ENCODE peak calls at places on chromosomes 7 and 10, in eight cellular contexts. E is A549, O is skeletal muscle cell, I is IMR-90, H is aorta, G is astrocyte, T is kidney epithelial cell, J is esophagus squamous epithelium. L is an unnamed sample.

GRCh38 chr10:102678842-102679289 is 34.6 kb downstream of the TRIM8 start:
- DNase-seq in E (peak), O (no peak), I (peak), H (peak), G (no peak), T (no peak), J (no peak), L (peak)

GRCh38 chr10:117443677-117444022 is 68.4 kb upstream of the PDZD8 start:
- DNase-seq in E (no peak), O (no peak), I (no peak), H (no peak), G (no peak), T (no peak), J (no peak), L (no peak)

GRCh38 chr7:142801601-142802295 is 31.0 kb downstream of the PRSS2 start:
- DNase-seq in E (no peak), O (no peak), I (no peak), H (no peak), G (no peak), T (no peak), J (no peak), L (no peak)

GRCh38 chr7:3300651-3301471 is at the start of gene SDK1:
- DNase-seq in E (peak), O (peak), I (peak), H (peak), G (peak), T (peak), J (peak), L (peak)

GRCh38 chr10:43808136-43808535 is 159.5 kb upstream of the ZNF32 start:
- DNase-seq in E (no peak), O (no peak), I (peak), H (no peak), G (peak), T (no peak), J (no peak), L (no peak)

GRCh38 chr10:88865281-88865876 is 13.7 kb upstream of the ANKRD22 start:
- DNase-seq in E (peak), O (no peak), I (no peak), H (no peak), G (no peak), T (no peak), J (no peak), L (no peak)

GRCh38 chr10:63083904-63084689 is 49.0 kb upstream of the NRBF2 start:
- DNase-seq in E (peak), O (peak), I (peak), H (peak), G (peak), T (peak), J (no peak), L (no peak)

GRCh38 chr10:44980309-44981171 is 1.9 kb upstream of the DEPP1 start:
- DNase-seq in E (no peak), O (no peak), I (no peak), H (peak), G (no peak), T (no peak), J (no peak), L (peak)

GRCh38 chr10:91163709-91164474 is 56.6 kb upstream of the PCGF5 start:
- DNase-seq in E (peak), O (peak), I (peak), H (peak), G (peak), T (peak), J (peak), L (peak)

GRCh38 chr7:131735151-131735550 is 178.7 kb upstream of the PODXL start:
- DNase-seq in E (no peak), O (no peak), I (no peak), H (no peak), G (no peak), T (no peak), J (no peak), L (no peak)

GRCh38 chr10:112140110-112140755 is 43.3 kb downstream of the GPAM start:
- DNase-seq in E (peak), O (peak), I (peak), H (peak), G (peak), T (peak), J (no peak), L (peak)

GRCh38 chr7:134016223-134016941 is 110.8 kb upstream of the LRGUK start:
- DNase-seq in E (peak), O (no peak), I (peak), H (no peak), G (peak), T (peak), J (no peak), L (peak)

GRCh38 chr7:14023838-14024237 is 34.4 kb upstream of the ETV1 start:
- DNase-seq in E (no peak), O (no peak), I (no peak), H (no peak), G (peak), T (no peak), J (no peak), L (no peak)

GRCh38 chr7:112421666-112422486 is 28.4 kb upstream of the IFRD1 start:
- DNase-seq in E (peak), O (no peak), I (no peak), H (no peak), G (no peak), T (no peak), J (no peak), L (no peak)

GRCh38 chr7:37323912-37324430 is 124.7 kb downstream of the ELMO1 start:
- DNase-seq in E (no peak), O (no peak), I (no peak), H (no peak), G (no peak), T (no peak), J (no peak), L (no peak)

DNA sequence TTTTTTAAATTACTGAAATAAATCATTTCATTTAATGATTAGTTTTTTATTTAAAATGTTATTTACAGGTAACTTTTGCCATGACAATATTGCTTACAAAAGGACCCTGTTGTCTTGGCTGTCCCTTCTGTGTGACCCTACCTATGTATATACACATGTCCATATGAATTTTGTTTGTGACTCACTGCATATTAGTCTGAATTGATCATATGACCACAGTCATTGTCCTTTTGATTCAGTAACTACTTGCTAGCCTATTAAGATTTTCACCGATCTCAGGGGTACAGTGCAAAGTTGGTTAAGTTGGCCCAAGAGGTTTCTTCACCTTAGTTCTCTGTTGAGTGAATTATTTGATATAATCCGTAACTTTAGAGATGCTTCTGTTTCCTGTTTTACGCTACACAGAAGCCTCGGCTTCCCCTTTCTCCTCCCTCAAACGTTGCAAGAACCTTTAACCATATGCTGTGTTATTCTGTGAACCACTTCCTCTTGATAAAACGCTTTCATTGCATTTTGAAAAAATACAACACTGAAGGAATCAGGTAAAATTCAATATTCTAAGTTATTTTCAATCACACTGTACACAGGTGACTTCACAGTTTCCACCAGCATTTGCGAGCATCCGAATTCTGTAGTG is 43.9 kb downstream of the APBB1IP start:
- DNase-seq in E (no peak), O (no peak), I (no peak), H (no peak), G (no peak), T (no peak), J (no peak), L (no peak)
- H3K4me3 ChIP-seq in E (no peak), O (no peak), I (no peak), H (no peak), G (no peak), T (no peak), J (no peak), L (no peak)

GRCh38 chr10:32980242-32980557 is 22.2 kb upstream of the ITGB1 start:
- DNase-seq in E (no peak), O (no peak), I (no peak), H (no peak), G (no peak), T (no peak), J (no peak), L (no peak)

GRCh38 chr10:32982293-32982709 is 24.3 kb upstream of the ITGB1 start:
- DNase-seq in E (peak), O (no peak), I (peak), H (no peak), G (peak), T (no peak), J (no peak), L (no peak)

GRCh38 chr10:32982911-32983310 is 24.9 kb upstream of the ITGB1 start:
- DNase-seq in E (no peak), O (no peak), I (peak), H (no peak), G (peak), T (no peak), J (no peak), L (no peak)

GRCh38 chr10:32980558-32981468 is 22.8 kb upstream of the ITGB1 start:
- DNase-seq in E (peak), O (peak), I (peak), H (peak), G (peak), T (peak), J (peak), L (peak)

DNA sequence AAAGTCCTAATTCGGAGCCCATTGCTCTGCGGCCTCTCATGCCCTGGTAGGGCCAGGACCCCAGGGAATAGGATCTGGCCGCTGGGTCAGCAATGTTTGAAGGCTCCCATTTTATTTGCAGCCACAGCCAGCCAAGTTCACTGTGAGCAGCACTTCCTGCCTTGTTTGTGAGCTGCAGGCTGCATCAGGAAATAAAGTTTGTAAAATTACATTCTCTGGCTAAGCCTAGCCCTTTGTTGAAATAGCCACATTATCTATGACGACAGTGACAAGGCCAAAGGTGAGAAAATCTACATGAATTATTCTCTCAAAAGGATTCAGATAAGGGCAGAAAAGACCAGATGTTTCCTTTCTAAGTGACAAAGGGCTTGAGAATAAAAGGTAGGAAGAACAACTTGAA is 23.7 kb upstream of the ITGB1 start:
- DNase-seq in E (peak), O (no peak), I (peak), H (no peak), G (peak), T (no peak), J (no peak), L (no peak)
- H3K4me3 ChIP-seq in E (peak), O (no peak), I (no peak), H (no peak), G (no peak), T (no peak), J (no peak), L (no peak)

GRCh38 chr7:151838861-151839381 is 38.0 kb downstream of the PRKAG2 start:
- DNase-seq in E (no peak), O (no peak), I (no peak), H (peak), G (no peak), T (no peak), J (no peak), L (no peak)

GRCh38 chr7:151838072-151838471 is 38.8 kb downstream of the PRKAG2 start:
- DNase-seq in E (no peak), O (no peak), I (no peak), H (no peak), G (no peak), T (no peak), J (no peak), L (no peak)

GRCh38 chr7:151836191-151836926 is 40.6 kb downstream of the PRKAG2 start:
- DNase-seq in E (no peak), O (no peak), I (no peak), H (peak), G (no peak), T (no peak), J (no peak), L (peak)

GRCh38 chr7:151836927-151837205 is 40.0 kb downstream of the PRKAG2 start:
- DNase-seq in E (no peak), O (no peak), I (no peak), H (no peak), G (no peak), T (no peak), J (no peak), L (no peak)

DNA sequence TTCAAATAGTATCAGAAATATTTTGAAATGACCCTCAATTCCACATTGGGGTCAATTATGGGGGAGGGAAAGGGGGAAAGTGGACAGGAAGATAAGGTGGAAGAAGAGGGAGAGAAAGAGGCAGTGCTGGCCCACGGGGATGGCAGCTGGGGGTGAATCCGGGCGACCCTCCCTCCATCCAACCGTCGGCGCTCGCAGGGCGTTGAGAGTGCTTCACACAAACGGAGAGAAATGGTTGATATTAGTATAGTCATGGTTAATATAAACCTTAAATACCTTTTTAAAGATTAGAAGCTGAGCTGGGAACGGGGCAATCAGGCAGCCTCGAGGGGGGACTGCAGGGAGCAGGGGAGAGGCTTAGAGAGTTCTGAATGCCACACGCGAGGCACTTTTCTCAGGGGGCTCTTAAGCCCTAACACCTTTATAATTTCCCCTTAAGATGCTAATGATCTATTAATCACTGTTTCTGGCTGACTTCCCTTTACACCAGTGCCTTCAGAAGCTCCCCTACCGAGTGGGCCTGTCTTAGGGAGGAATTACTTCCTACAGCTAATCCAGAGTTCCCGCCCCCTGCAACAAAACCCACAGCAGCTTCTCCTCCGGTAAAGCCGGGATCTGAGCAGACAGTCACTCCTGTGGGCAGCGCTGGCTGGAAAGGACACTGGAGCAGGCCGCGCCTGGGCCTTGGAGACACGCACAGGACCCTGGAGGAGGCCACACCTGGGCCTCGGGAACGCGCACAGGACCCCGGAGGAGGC is 39.5 kb downstream of the PRKAG2 start:
- DNase-seq in E (no peak), O (no peak), I (no peak), H (peak), G (no peak), T (no peak), J (no peak), L (no peak)
- H3K4me3 ChIP-seq in E (no peak), O (no peak), I (no peak), H (no peak), G (no peak), T (no peak), J (no peak), L (no peak)

GRCh38 chr10:62057359-62057758 is 155.9 kb downstream of the ARID5B start:
- DNase-seq in E (no peak), O (no peak), I (no peak), H (no peak), G (no peak), T (no peak), J (no peak), L (no peak)

GRCh38 chr10:62058476-62058875 is 157.0 kb downstream of the ARID5B start:
- DNase-seq in E (no peak), O (no peak), I (no peak), H (no peak), G (no peak), T (no peak), J (no peak), L (no peak)

GRCh38 chr10:62056660-62057059 is 155.2 kb downstream of the ARID5B start:
- DNase-seq in E (no peak), O (no peak), I (no peak), H (no peak), G (no peak), T (no peak), J (no peak), L (no peak)

GRCh38 chr10:62058896-62059423 is 157.5 kb downstream of the ARID5B start:
- DNase-seq in E (no peak), O (no peak), I (no peak), H (no peak), G (no peak), T (no peak), J (no peak), L (no peak)

DNA sequence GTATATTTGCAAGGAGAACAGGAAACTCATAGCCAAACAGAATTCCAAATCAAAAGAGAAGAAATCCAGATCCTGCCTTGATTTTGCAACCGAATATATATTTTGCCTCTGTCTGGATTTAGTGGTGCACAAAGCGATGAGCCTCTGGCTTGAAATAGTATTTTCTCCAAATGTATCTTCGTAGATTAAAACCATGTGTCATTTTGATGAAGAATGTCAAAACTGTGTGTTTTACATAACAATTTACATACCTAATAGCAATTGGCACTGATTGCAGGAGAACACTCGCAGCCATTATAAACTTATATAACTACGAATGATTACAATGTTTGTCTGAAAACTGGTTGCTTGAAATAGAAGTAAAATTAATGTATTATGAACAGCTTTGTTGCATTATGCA is 156.4 kb downstream of the ARID5B start:
- DNase-seq in E (no peak), O (no peak), I (no peak), H (no peak), G (no peak), T (no peak), J (no peak), L (no peak)
- H3K4me3 ChIP-seq in E (no peak), O (no peak), I (no peak), H (no peak), G (no peak), T (no peak), J (no peak), L (no peak)

GRCh38 chr7:1669954-1670893 is at the start of gene ELFN1:
- DNase-seq in E (peak), O (no peak), I (peak), H (peak), G (peak), T (no peak), J (no peak), L (peak)

GRCh38 chr7:1672851-1673486 is 2.9 kb downstream of the ELFN1 start:
- DNase-seq in E (no peak), O (no peak), I (no peak), H (peak), G (no peak), T (no peak), J (no peak), L (peak)

GRCh38 chr7:1671876-1672451 is 1.9 kb downstream of the ELFN1 start:
- DNase-seq in E (no peak), O (no peak), I (no peak), H (peak), G (no peak), T (no peak), J (no peak), L (no peak)

GRCh38 chr7:1669486-1669951 is 558 bp upstream of the ELFN1 start:
- DNase-seq in E (peak), O (no peak), I (no peak), H (peak), G (no peak), T (no peak), J (no peak), L (peak)

GRCh38 chr7:1670894-1671875 is 1.1 kb downstream of the ELFN1 start:
- DNase-seq in E (no peak), O (no peak), I (no peak), H (peak), G (no peak), T (no peak), J (no peak), L (peak)
- H3K4me3 ChIP-seq in E (peak), O (peak), I (peak), H (no peak), G (no peak), T (peak), J (no peak), L (peak)

DNA sequence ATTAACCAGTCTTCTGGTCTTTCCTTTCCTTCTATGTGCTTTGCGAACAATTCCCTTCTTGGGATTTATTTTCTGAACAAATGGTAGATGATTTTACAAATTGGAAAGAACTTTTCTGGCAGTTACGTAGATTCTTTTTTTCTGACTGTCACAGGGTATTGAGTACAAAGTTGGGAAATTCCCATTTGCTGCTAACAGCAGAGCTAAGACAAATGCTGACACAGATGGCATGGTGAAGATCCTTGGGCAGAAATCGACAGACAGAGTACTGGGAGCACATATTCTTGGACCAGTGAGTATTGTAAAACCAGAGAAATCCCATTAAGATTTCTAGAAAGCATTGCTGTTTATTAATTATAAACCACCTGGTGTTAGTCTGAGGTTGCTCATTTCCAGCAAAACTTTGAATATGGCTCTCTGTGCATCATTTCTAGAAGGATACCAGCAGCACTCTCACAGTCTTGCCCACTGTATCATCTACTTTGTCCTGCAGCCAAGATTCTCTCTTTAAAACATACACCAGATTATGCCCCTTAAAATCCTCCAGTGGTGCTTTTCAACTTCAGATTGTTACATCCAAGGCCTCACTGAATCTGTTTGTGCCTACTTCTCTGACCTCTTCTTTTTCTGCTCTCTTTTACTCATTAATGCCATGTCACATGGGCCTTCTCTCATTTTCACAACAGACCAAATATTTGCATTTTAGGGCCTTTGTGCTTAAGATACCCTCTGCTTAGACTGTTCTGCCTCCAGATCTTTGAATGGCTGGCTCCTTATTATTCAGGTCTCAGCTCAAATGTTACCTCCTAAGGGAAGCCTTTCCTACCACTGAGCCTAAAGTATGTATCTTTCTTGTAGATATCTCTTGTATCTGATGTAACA is 27.0 kb downstream of the DLD start:
- DNase-seq in E (no peak), O (no peak), I (no peak), H (no peak), G (no peak), T (no peak), J (no peak), L (no peak)
- H3K4me3 ChIP-seq in E (no peak), O (no peak), I (no peak), H (no peak), G (no peak), T (no peak), J (no peak), L (no peak)

L was measured in right lobe of liver.